ENCODE peak calls at places on chromosomes 7 and 10, in four cellular contexts. G is left ventricle myocardium inferior, B is glutamatergic neuron, P is cardiac fibroblast. K is an unnamed sample.

GRCh38 chr7:93902777-93903423 is 3.5 kb upstream of the GNGT1 start:
- DNase-seq in P (peak; percentile 84), G (no peak), B (no peak), K (no peak)

GRCh38 chr10:17730667-17731066 is 21.3 kb upstream of the TMEM236 start:
- DNase-seq in P (no peak), B (no peak), G (no peak), K (no peak)

GRCh38 chr10:112332509-112333228 is 41.2 kb upstream of the ACSL5 start:
- DNase-seq in G (no peak), B (no peak), P (no peak), K (no peak)

GRCh38 chr10:88281592-88282268 is 301.4 kb downstream of the RNLS start:
- DNase-seq in G (no peak), P (peak; percentile 89), B (no peak), K (no peak)

GRCh38 chr7:15839415-15840100 is 153.1 kb upstream of the MEOX2 start:
- DNase-seq in P (peak; percentile 46), G (peak; percentile 78), B (peak; percentile 81), K (no peak)

GRCh38 chr10:119459681-119460340 is 82.7 kb downstream of the RGS10 start:
- DNase-seq in P (no peak), G (no peak), B (no peak), K (no peak)

GRCh38 chr7:29288534-29289091 is 94.0 kb downstream of the CHN2 start:
- DNase-seq in B (no peak), G (no peak), P (no peak), K (no peak)

GRCh38 chr10:11381511-11381910 is 229.9 kb downstream of the USP6NL start:
- DNase-seq in B (no peak), G (no peak), P (no peak), K (no peak)

GRCh38 chr10:63224241-63224640 is 91.1 kb downstream of the NRBF2 start:
- DNase-seq in B (no peak), P (no peak), G (no peak), K (no peak)

GRCh38 chr7:3194501-3195141 is 106.4 kb upstream of the SDK1 start:
- DNase-seq in B (no peak), P (peak; percentile 83), G (no peak), K (no peak)

GRCh38 chr7:28178537-28178936 is 2.1 kb downstream of the JAZF1 start:
- DNase-seq in P (peak; percentile 46), G (no peak), B (no peak), K (no peak)

GRCh38 chr10:81865581-81865980 is 9.4 kb upstream of the NRG3 start:
- DNase-seq in G (no peak), B (no peak), P (peak; percentile 54), K (no peak)

GRCh38 chr7:54778696-54779285 is 19.8 kb upstream of the SEC61G start:
- DNase-seq in P (peak; percentile 27), G (no peak), B (no peak), K (no peak)

GRCh38 chr10:93742633-93743349 is 14.9 kb upstream of the LGI1 start:
- DNase-seq in B (no peak), P (peak; percentile 2), G (no peak), K (no peak)

GRCh38 chr10:128324058-128324457 is 197.8 kb upstream of the MKI67 start:
- DNase-seq in B (peak; percentile 59), P (no peak), G (peak; percentile 41), K (no peak)
- TF ChIP-seq CTCF in B (no peak), P (no peak), G (peak; percentile 50), K (no peak)

DNA sequence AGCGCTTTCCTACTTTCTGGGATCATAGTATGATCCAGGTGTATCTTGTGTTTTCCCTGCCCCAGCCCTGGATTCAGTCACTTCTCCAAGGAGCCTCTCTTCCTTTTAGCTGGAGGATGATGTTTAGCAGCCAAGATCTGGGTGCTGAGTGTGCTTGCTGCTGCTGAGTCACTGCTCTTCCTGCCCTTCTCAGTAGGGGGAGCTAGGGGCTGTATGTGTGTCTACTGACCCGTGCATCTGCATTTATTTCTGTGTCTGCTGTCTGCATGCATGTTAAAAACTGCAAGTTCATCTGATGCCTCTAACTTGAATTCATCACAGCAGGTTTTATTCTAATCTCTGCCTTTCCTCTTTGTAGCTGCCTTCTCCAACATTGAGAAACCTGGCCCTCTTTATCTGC is 31.6 kb downstream of the MGMT start:
- DNase-seq in B (no peak), G (no peak), P (no peak), K (no peak)
- TF ChIP-seq CTCF in B (no peak), G (no peak), P (no peak), K (no peak)

GRCh38 chr7:46738165-46738564 is 817.1 kb upstream of the IGFBP3 start:
- DNase-seq in B (no peak), P (no peak), G (no peak), K (no peak)
- TF ChIP-seq CTCF in B (no peak), P (no peak), G (no peak), K (no peak)

DNA sequence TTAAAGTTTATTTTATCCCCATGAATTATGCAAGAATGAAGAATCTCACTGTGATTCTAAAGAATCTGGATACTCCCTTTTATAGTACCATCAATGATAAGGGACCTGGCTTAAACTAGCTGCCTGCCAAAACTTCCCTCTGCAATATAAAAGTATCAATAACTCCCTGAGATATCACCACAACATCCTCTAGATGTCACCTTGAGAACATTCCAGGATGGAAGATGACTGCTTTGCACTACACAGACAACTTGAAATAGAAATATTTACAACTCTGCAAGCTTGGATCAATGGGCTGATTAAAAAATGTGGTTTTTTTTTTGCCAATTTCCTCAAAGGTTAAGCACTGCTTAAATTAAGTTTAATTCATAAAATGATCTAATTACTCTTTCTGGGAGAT is 142.0 kb downstream of the SLC25A13 start:
- DNase-seq in G (no peak), B (no peak), P (peak; percentile 11), K (no peak)
- TF ChIP-seq CTCF in G (no peak), B (no peak), P (no peak), K (peak; percentile 44)

DNA sequence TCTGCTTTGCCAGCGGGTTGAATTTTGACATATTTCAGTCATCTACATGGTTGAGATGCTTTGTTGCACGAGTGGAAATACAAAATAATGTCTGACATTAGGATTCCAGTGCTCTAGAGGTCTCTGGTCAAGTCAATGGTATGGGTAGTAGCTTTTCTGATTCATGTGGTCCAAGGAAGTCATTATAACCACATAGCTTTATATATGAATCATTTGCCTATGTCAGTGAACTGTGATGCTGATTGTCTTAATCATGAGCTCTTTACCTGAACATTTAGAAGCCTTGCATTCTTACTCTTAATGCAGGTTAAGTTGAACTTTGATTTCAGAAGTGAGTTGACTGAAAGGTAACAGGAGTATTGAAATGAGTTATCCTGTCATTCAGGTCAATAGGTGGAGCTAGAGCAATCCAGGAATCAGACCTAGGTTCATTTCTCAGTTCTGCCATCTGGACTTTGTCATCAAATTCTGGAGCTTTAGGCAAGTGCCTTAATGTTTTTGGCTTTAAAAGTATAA is 3.3 kb downstream of the MAPK8 start:
- DNase-seq in B (no peak), G (no peak), P (peak; percentile 75), K (no peak)
- TF ChIP-seq CTCF in B (no peak), G (peak; percentile 44), P (peak; percentile 15), K (peak; percentile 20)

K was measured in osteocyte.